ENCODE peak calls at places on chromosomes 4 and X, in six cellular contexts. H, M, B, Z, E and O are unnamed samples.

GRCh38 chrX:42289492-42290385 is 366.4 kb upstream of the CASK start:
- DNase-seq in E (no peak), H (no peak), M (no peak), Z (no peak), B (no peak), O (no peak)

GRCh38 chrX:131677655-131678628 is 134.1 kb downstream of the OR13H1 start:
- DNase-seq in M (peak; percentile 74), H (peak; percentile 38), E (peak; percentile 17), B (no peak), Z (peak; percentile 3), O (peak; percentile 65)

GRCh38 chr4:2080429-2081300 is 21.5 kb downstream of the NAT8L start:
- DNase-seq in Z (no peak), M (no peak), H (no peak), E (no peak), B (no peak), O (no peak)

GRCh38 chr4:106126062-106126461 is 189.9 kb downstream of the TBCK start:
- DNase-seq in B (no peak), H (no peak), Z (no peak), M (no peak), E (no peak), O (no peak)

GRCh38 chrX:47091149-47091775 is 13.0 kb downstream of the RGN start:
- DNase-seq in B (peak; percentile 31), Z (peak; percentile 18), M (no peak), E (no peak), H (no peak), O (no peak)

GRCh38 chrX:70998402-70999027 is 67.6 kb upstream of the SLC7A3 start:
- DNase-seq in B (no peak), M (no peak), H (peak; percentile 54), E (no peak), Z (peak; percentile 47), O (peak; percentile 36)

GRCh38 chrX:134631404-134632346 is 26.6 kb downstream of the PLAC1 start:
- DNase-seq in M (no peak), B (no peak), Z (peak; percentile 76), H (no peak), E (no peak), O (no peak)

GRCh38 chr4:150363721-150364688 is 217.9 kb upstream of the MAB21L2 start:
- DNase-seq in B (no peak), E (no peak), Z (no peak), H (no peak), M (no peak), O (no peak)

GRCh38 chrX:106707771-106708454 is 18.6 kb upstream of the RNF128 start:
- DNase-seq in H (peak; percentile 55), M (no peak), E (no peak), B (no peak), Z (peak; percentile 94), O (no peak)

GRCh38 chrX:110276778-110277177 is 41.1 kb downstream of the AMMECR1 start:
- DNase-seq in H (no peak), E (no peak), M (no peak), B (peak; percentile 47), Z (no peak), O (no peak)

GRCh38 chr4:155564880-155565279 is 101.8 kb upstream of the GUCY1A1 start:
- DNase-seq in E (no peak), M (no peak), Z (no peak), B (no peak), H (no peak), O (no peak)

GRCh38 chrX:136185409-136186022 is 38.2 kb downstream of the FHL1 start:
- DNase-seq in E (no peak), Z (peak; percentile 47), H (peak; percentile 24), M (no peak), B (no peak), O (no peak)

GRCh38 chrX:47854474-47854873 is 17.8 kb downstream of the ZNF81 start:
- DNase-seq in Z (peak; percentile 13), M (peak; percentile 14), B (no peak), H (no peak), E (no peak), O (peak; percentile 29)

GRCh38 chr4:181967401-181967800 is 275.8 kb upstream of the TENM3 start:
- DNase-seq in B (no peak), E (no peak), M (no peak), H (no peak), Z (no peak), O (no peak)

GRCh38 chr4:70932984-70933383 is 30.8 kb downstream of the MOB1B start:
- DNase-seq in B (no peak), E (no peak), M (no peak), Z (no peak), H (no peak), O (no peak)

GRCh38 chr4:122668241-122668640 is 47.4 kb upstream of the IL21 start:
- DNase-seq in H (no peak), M (no peak), Z (peak; percentile 88), B (no peak), E (no peak), O (no peak)

GRCh38 chrX:29561417-29561816 is 653.9 kb upstream of the MAGEB2 start:
- DNase-seq in E (no peak), M (no peak), H (no peak), Z (peak; percentile 2), B (no peak), O (no peak)

GRCh38 chrX:122091571-122091970 is 1044.2 kb downstream of the GLUD2 start:
- DNase-seq in H (no peak), E (no peak), B (no peak), Z (no peak), M (no peak), O (no peak)

GRCh38 chrX:125205918-125206665 is 113.6 kb upstream of the TEX13C start:
- DNase-seq in M (peak; percentile 5), H (peak; percentile 43), B (no peak), Z (no peak), E (no peak), O (peak; percentile 36)

GRCh38 chrX:16839852-16840460 is 30.2 kb downstream of the RBBP7 start:
- DNase-seq in H (peak; percentile 39), M (no peak), Z (peak; percentile 85), B (no peak), E (no peak), O (no peak)

GRCh38 chr4:36322921-36323354 is 41.5 kb downstream of the DTHD1 start:
- DNase-seq in E (no peak), H (no peak), M (no peak), B (peak; percentile 64), Z (no peak), O (no peak)

GRCh38 chr4:145984563-145984962 is 45.9 kb upstream of the ZNF827 start:
- DNase-seq in H (no peak), M (no peak), B (no peak), Z (no peak), E (no peak), O (no peak)

GRCh38 chr4:122827899-122828601 is 1.4 kb downstream of the FGF2 start:
- DNase-seq in M (peak; percentile 60), Z (peak; percentile 77), H (peak; percentile 65), E (peak; percentile 70), B (peak; percentile 80), O (peak; percentile 83)

GRCh38 chrX:24619647-24620046 is 27.5 kb downstream of the PCYT1B start:
- DNase-seq in M (peak; percentile 14), H (peak; percentile 19), B (no peak), Z (peak; percentile 38), E (no peak), O (no peak)

DNA sequence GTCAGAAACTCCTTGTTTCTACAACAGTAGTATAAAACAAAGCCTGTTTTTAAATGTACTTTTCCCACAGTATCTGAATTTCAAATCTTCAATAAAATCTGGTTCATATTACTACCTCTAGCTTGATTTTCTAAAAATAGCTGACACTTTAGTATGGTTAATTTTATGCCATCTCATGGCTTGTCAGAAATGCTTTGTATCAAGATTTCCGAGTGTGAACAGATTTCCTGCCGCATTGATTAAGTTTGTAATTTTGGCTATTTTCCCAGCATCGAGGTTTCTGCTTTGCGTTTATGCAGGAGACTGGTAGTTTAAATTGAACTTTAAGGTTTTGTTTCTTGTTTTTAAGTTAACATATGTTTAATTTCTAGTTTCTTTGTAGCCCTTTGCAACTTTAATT is 44.2 kb downstream of the CLCN3 start:
- DNase-seq in H (no peak), E (no peak), B (no peak), M (peak; percentile 21), Z (no peak), O (no peak)
- TF ChIP-seq USF2 in H (no peak), E (no peak), B (no peak), M (no peak), Z (no peak), O (no peak)

DNA sequence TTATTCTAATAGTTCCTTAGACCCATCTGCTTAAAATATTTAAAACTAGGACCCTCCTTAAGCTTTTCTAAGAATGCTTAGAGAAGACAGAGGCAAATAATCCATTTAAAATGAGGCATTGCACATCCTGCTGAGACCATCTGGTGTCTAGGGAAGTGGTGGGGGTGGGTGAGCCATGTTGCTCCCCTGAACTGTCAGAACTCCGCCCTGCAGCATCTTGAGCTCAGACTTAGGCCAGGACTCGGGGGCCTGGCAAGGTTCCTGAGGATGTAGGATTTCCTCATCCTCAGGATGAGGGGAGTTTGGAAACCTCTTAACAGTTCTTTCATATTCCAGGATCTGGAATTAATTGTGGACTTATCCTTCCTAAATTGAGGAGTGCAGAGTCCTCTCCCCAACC is 6.5 kb downstream of the TLL1 start:
- DNase-seq in Z (no peak), E (no peak), H (no peak), M (no peak), B (no peak), O (no peak)
- TF ChIP-seq USF2 in Z (no peak), E (no peak), H (no peak), M (no peak), B (no peak), O (no peak)

GRCh38 chr4:77917601-77918000 is 55.0 kb downstream of the MRPL1 start:
- DNase-seq in M (no peak), H (no peak), Z (no peak), B (no peak), E (no peak), O (no peak)

GRCh38 chr4:77917075-77917474 is 54.4 kb downstream of the MRPL1 start:
- DNase-seq in H (no peak), B (no peak), M (no peak), Z (no peak), E (no peak), O (no peak)

GRCh38 chr4:77922158-77923094 is 59.8 kb downstream of the MRPL1 start:
- DNase-seq in B (no peak), H (no peak), M (no peak), E (no peak), Z (peak; percentile 83), O (no peak)

GRCh38 chr4:77920371-77920770 is 57.7 kb downstream of the MRPL1 start:
- DNase-seq in M (no peak), E (no peak), B (no peak), Z (no peak), H (no peak), O (no peak)

GRCh38 chr4:77921701-77922100 is 59.1 kb downstream of the MRPL1 start:
- DNase-seq in Z (peak; percentile 96), M (no peak), B (no peak), E (no peak), H (peak; percentile 81), O (no peak)
- TF ChIP-seq USF2 in Z (no peak), M (no peak), B (no peak), E (no peak), H (no peak), O (no peak)

GRCh38 chr4:109332926-109333464 is 30.5 kb upstream of the COL25A1 start:
- DNase-seq in M (no peak), H (no peak), B (no peak), E (peak; percentile 13), Z (no peak), O (peak; percentile 80)
- TF ChIP-seq USF2 in M (no peak), H (no peak), B (no peak), E (no peak), Z (no peak), O (no peak)